ENCODE peak calls at places on chromosomes 6 and 20, in six cellular contexts. One of them, this sample, is unnamed. For H3K27me3 and H3K4me1, the result is how much of the 10 kb centered on the place peaks cover.

GRCh38 chr6:30801950-30802349 is 57.6 kb upstream of the IER3 start:
- DNase-seq in mammary epithelial cell: no peak
- DNase-seq in heart right ventricle: no peak
- DNase-seq in esophagus muscularis mucosa: no peak
- DNase-seq in spleen: no peak
- DNase-seq in GM23338: no peak
- DNase-seq in this sample: no peak

GRCh38 chr6:21594427-21595264 is 1.1 kb downstream of the SOX4 start:
- DNase-seq in mammary epithelial cell: peak
- DNase-seq in GM23338: peak
- DNase-seq in esophagus muscularis mucosa: no peak
- DNase-seq in spleen: peak
- DNase-seq in heart right ventricle: peak
- DNase-seq in this sample: peak

GRCh38 chr20:52749020-52749419 is 223.1 kb upstream of the TSHZ2 start:
- DNase-seq in esophagus muscularis mucosa: no peak
- DNase-seq in mammary epithelial cell: no peak
- DNase-seq in spleen: no peak
- DNase-seq in GM23338: no peak
- DNase-seq in heart right ventricle: no peak
- DNase-seq in this sample: no peak

GRCh38 chr6:152220785-152221184 is 413.3 kb downstream of the ESR1 start:
- DNase-seq in GM23338: no peak
- DNase-seq in mammary epithelial cell: no peak
- DNase-seq in spleen: no peak
- DNase-seq in esophagus muscularis mucosa: no peak
- DNase-seq in heart right ventricle: peak
- DNase-seq in this sample: no peak

GRCh38 chr6:119445666-119446622 is 96.4 kb upstream of the MAN1A1 start:
- DNase-seq in heart right ventricle: no peak
- DNase-seq in esophagus muscularis mucosa: no peak
- DNase-seq in mammary epithelial cell: peak
- DNase-seq in GM23338: peak
- DNase-seq in spleen: no peak
- DNase-seq in this sample: no peak

GRCh38 chr6:160500639-160501038 is 152.5 kb downstream of the SLC22A3 start:
- DNase-seq in GM23338: no peak
- DNase-seq in spleen: no peak
- DNase-seq in esophagus muscularis mucosa: no peak
- DNase-seq in heart right ventricle: no peak
- DNase-seq in mammary epithelial cell: no peak
- DNase-seq in this sample: no peak

GRCh38 chr20:5590899-5591298 is 159.3 kb upstream of the SHLD1 start:
- DNase-seq in esophagus muscularis mucosa: no peak
- DNase-seq in spleen: no peak
- DNase-seq in GM23338: no peak
- DNase-seq in heart right ventricle: no peak
- DNase-seq in mammary epithelial cell: no peak
- DNase-seq in this sample: no peak

GRCh38 chr20:10610266-10610665 is 63.5 kb downstream of the JAG1 start:
- DNase-seq in mammary epithelial cell: no peak
- DNase-seq in GM23338: no peak
- DNase-seq in esophagus muscularis mucosa: no peak
- DNase-seq in spleen: no peak
- DNase-seq in heart right ventricle: no peak
- DNase-seq in this sample: no peak

GRCh38 chr6:104599821-104600658 is 259.7 kb downstream of the HACE1 start:
- DNase-seq in spleen: no peak
- DNase-seq in esophagus muscularis mucosa: no peak
- DNase-seq in GM23338: no peak
- DNase-seq in heart right ventricle: no peak
- DNase-seq in mammary epithelial cell: no peak
- DNase-seq in this sample: no peak

GRCh38 chr6:13992417-13993055 is 67.8 kb downstream of the RNF182 start:
- DNase-seq in heart right ventricle: no peak
- DNase-seq in mammary epithelial cell: peak
- DNase-seq in esophagus muscularis mucosa: no peak
- DNase-seq in GM23338: no peak
- DNase-seq in spleen: no peak
- DNase-seq in this sample: no peak

GRCh38 chr20:36547186-36548005 is 6.1 kb downstream of the MYL9 start:
- DNase-seq in esophagus muscularis mucosa: no peak
- DNase-seq in heart right ventricle: no peak
- DNase-seq in spleen: peak
- DNase-seq in mammary epithelial cell: no peak
- DNase-seq in GM23338: no peak
- DNase-seq in this sample: no peak

GRCh38 chr6:20933057-20933792 is 399.0 kb downstream of the CDKAL1 start:
- DNase-seq in spleen: no peak
- DNase-seq in heart right ventricle: no peak
- DNase-seq in mammary epithelial cell: no peak
- DNase-seq in GM23338: no peak
- DNase-seq in esophagus muscularis mucosa: no peak
- DNase-seq in this sample: no peak

GRCh38 chr6:150998992-150999975 is 133.8 kb downstream of the MTHFD1L start:
- DNase-seq in heart right ventricle: no peak
- DNase-seq in mammary epithelial cell: no peak
- DNase-seq in spleen: no peak
- DNase-seq in esophagus muscularis mucosa: no peak
- DNase-seq in GM23338: no peak
- DNase-seq in this sample: no peak

GRCh38 chr6:43851204-43851855 is 81.3 kb downstream of the VEGFA start:
- DNase-seq in esophagus muscularis mucosa: no peak
- DNase-seq in heart right ventricle: no peak
- DNase-seq in mammary epithelial cell: no peak
- DNase-seq in GM23338: peak
- DNase-seq in spleen: no peak
- DNase-seq in this sample: peak

GRCh38 chr6:110285306-110286060 is 72.7 kb downstream of the METTL24 start:
- DNase-seq in heart right ventricle: no peak
- DNase-seq in esophagus muscularis mucosa: no peak
- DNase-seq in GM23338: peak
- DNase-seq in spleen: no peak
- DNase-seq in mammary epithelial cell: no peak
- DNase-seq in this sample: no peak

GRCh38 chr6:26470643-26471042 is 12.9 kb downstream of the BTN2A1 start:
- DNase-seq in spleen: no peak
- DNase-seq in heart right ventricle: no peak
- DNase-seq in mammary epithelial cell: no peak
- DNase-seq in esophagus muscularis mucosa: no peak
- DNase-seq in GM23338: no peak
- DNase-seq in this sample: no peak

GRCh38 chr6:9100869-9101575 is 665.7 kb upstream of the SLC35B3 start:
- DNase-seq in mammary epithelial cell: no peak
- DNase-seq in heart right ventricle: no peak
- DNase-seq in esophagus muscularis mucosa: no peak
- DNase-seq in spleen: no peak
- DNase-seq in GM23338: no peak
- DNase-seq in this sample: no peak

GRCh38 chr6:133833905-133834304 is 55.0 kb upstream of the TCF21 start:
- DNase-seq in mammary epithelial cell: no peak
- DNase-seq in GM23338: no peak
- DNase-seq in esophagus muscularis mucosa: no peak
- DNase-seq in spleen: no peak
- DNase-seq in heart right ventricle: peak
- DNase-seq in this sample: no peak

GRCh38 chr6:34423254-34423653 is 2.6 kb downstream of the RPS10 start:
- DNase-seq in esophagus muscularis mucosa: no peak
- DNase-seq in spleen: no peak
- DNase-seq in heart right ventricle: no peak
- DNase-seq in mammary epithelial cell: no peak
- DNase-seq in GM23338: no peak
- DNase-seq in this sample: no peak

GRCh38 chr6:97026298-97026697 is 101.8 kb downstream of the KLHL32 start:
- DNase-seq in esophagus muscularis mucosa: no peak
- DNase-seq in mammary epithelial cell: no peak
- DNase-seq in heart right ventricle: no peak
- DNase-seq in GM23338: no peak
- DNase-seq in spleen: no peak
- DNase-seq in this sample: no peak

GRCh38 chr20:2820896-2821869 is 5.0 kb downstream of the TMEM239 start:
- DNase-seq in spleen: no peak
- DNase-seq in GM23338: peak
- DNase-seq in mammary epithelial cell: no peak
- DNase-seq in esophagus muscularis mucosa: no peak
- DNase-seq in heart right ventricle: no peak
- DNase-seq in this sample: peak

GRCh38 chr20:2822073-2822472 is 5.9 kb downstream of the TMEM239 start:
- DNase-seq in GM23338: no peak
- DNase-seq in spleen: no peak
- DNase-seq in esophagus muscularis mucosa: no peak
- DNase-seq in mammary epithelial cell: no peak
- DNase-seq in heart right ventricle: no peak
- DNase-seq in this sample: no peak

GRCh38 chr20:2826655-2827054 is 10.5 kb downstream of the TMEM239 start:
- DNase-seq in esophagus muscularis mucosa: no peak
- DNase-seq in GM23338: no peak
- DNase-seq in mammary epithelial cell: no peak
- DNase-seq in heart right ventricle: no peak
- DNase-seq in spleen: no peak
- DNase-seq in this sample: no peak

GRCh38 chr20:2829376-2829775 is 11.1 kb downstream of the PCED1A start:
- DNase-seq in heart right ventricle: no peak
- DNase-seq in mammary epithelial cell: no peak
- DNase-seq in GM23338: no peak
- DNase-seq in esophagus muscularis mucosa: peak
- DNase-seq in spleen: no peak
- DNase-seq in this sample: no peak

DNA sequence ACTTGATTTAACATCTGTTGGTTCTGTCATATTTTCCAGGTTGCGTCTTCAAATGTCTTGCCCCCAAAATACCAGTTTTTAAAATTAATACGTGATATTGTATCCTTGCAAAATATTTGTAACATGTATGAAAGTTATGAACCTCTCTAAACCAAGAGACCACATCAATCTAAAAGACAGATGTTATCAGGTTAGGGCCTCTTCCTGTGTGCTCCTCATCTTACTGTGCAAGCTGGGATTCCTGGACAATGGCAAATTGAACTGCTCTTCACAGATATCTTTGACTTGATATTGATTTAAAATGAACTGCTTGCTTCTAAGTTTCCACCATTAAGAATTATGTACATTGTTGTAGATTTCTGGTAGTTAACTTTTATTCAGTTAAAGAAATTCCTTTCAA is 9.6 kb downstream of the TMEM239 start:
- DNase-seq in mammary epithelial cell: no peak
- DNase-seq in esophagus muscularis mucosa: no peak
- DNase-seq in spleen: no peak
- DNase-seq in GM23338: no peak
- DNase-seq in heart right ventricle: no peak
- DNase-seq in this sample: no peak
- TF ChIP-seq CTCF in mammary epithelial cell: no peak
- TF ChIP-seq CTCF in esophagus muscularis mucosa: no peak
- TF ChIP-seq CTCF in spleen: no peak
- TF ChIP-seq CTCF in GM23338: no peak
- TF ChIP-seq CTCF in heart right ventricle: no peak
- TF ChIP-seq CTCF in this sample: no peak

GRCh38 chr20:56412949-56413348 is 889 bp downstream of the CASS4 start:
- DNase-seq in GM23338: no peak
- DNase-seq in mammary epithelial cell: no peak
- DNase-seq in spleen: no peak
- DNase-seq in esophagus muscularis mucosa: no peak
- DNase-seq in heart right ventricle: no peak
- DNase-seq in this sample: no peak

GRCh38 chr20:56412473-56412790 is 372 bp downstream of the CASS4 start:
- DNase-seq in GM23338: no peak
- DNase-seq in mammary epithelial cell: no peak
- DNase-seq in heart right ventricle: no peak
- DNase-seq in spleen: no peak
- DNase-seq in esophagus muscularis mucosa: no peak
- DNase-seq in this sample: no peak

GRCh38 chr20:56417911-56418310 is 5.9 kb downstream of the CASS4 start:
- DNase-seq in mammary epithelial cell: no peak
- DNase-seq in GM23338: no peak
- DNase-seq in esophagus muscularis mucosa: no peak
- DNase-seq in heart right ventricle: no peak
- DNase-seq in spleen: no peak
- DNase-seq in this sample: no peak

GRCh38 chr20:56417402-56417801 is 5.3 kb downstream of the CASS4 start:
- DNase-seq in GM23338: no peak
- DNase-seq in mammary epithelial cell: no peak
- DNase-seq in spleen: no peak
- DNase-seq in esophagus muscularis mucosa: no peak
- DNase-seq in heart right ventricle: no peak
- DNase-seq in this sample: no peak

DNA sequence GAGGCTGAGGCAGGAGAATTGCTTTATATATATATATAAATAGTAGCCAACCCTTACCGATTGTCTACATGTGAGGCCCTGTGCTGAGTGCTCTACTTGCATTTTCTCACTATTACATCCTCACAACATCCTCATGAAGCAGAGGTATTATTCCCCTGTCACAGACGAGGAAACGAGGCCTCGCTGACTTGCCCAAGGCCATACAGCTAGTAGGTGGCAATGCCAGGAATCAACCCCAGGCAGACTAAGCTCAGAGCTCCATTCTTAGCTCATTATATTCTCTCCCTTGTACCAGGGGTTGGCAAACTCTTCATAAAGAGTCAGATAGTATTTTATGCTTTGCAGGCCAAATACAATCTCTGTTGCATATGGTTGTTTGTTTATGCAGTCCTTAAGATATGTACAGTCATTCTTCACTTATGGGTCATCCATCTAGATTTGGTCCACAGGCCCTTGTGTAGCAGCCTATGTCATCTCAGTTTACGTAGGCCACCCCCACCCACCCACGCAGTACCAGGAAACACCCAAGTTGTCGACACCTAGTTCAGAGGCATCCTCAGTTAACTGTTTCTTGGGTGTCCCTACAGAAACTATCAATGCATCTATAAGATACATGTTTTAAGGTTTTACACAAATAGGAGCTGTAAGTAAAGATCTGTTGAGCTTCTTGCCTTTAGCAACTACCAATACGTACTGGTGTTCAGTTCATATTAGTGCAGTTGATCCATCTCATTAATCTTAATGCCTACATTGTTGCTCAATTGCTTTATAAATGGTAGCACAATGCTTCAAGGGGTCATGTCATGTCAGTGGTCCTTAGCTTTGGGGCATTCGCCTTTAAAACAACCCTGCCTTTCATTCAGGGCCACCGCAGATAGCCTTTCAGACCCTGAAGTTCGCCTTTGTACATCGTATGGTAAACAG is 3.0 kb downstream of the CASS4 start:
- DNase-seq in mammary epithelial cell: no peak
- DNase-seq in heart right ventricle: no peak
- DNase-seq in esophagus muscularis mucosa: no peak
- DNase-seq in spleen: no peak
- DNase-seq in GM23338: no peak
- DNase-seq in this sample: no peak
- H3K27me3 ChIP-seq in mammary epithelial cell: under half
- H3K27me3 ChIP-seq in heart right ventricle: under half
- H3K27me3 ChIP-seq in esophagus muscularis mucosa: under half
- H3K27me3 ChIP-seq in spleen: under half
- H3K27me3 ChIP-seq in GM23338: under half
- H3K27me3 ChIP-seq in this sample: under half

GRCh38 chr20:50538276-50538675 is 28.1 kb downstream of the PTPN1 start:
- DNase-seq in mammary epithelial cell: no peak
- DNase-seq in esophagus muscularis mucosa: no peak
- DNase-seq in spleen: no peak
- DNase-seq in GM23338: no peak
- DNase-seq in heart right ventricle: no peak
- DNase-seq in this sample: no peak
- H3K4me1 ChIP-seq in mammary epithelial cell: under half
- H3K4me1 ChIP-seq in esophagus muscularis mucosa: half or more
- H3K4me1 ChIP-seq in spleen: under half
- H3K4me1 ChIP-seq in GM23338: under half
- H3K4me1 ChIP-seq in heart right ventricle: half or more
- H3K4me1 ChIP-seq in this sample: half or more

GRCh38 chr6:90295854-90296345 is 743 bp downstream of the BACH2 start:
- DNase-seq in mammary epithelial cell: peak
- DNase-seq in esophagus muscularis mucosa: no peak
- DNase-seq in GM23338: peak
- DNase-seq in heart right ventricle: peak
- DNase-seq in spleen: peak
- DNase-seq in this sample: peak
- TF ChIP-seq CTCF in mammary epithelial cell: peak
- TF ChIP-seq CTCF in esophagus muscularis mucosa: no peak
- TF ChIP-seq CTCF in GM23338: no peak
- TF ChIP-seq CTCF in heart right ventricle: no peak
- TF ChIP-seq CTCF in spleen: no peak
- TF ChIP-seq CTCF in this sample: no peak

This sample was measured in upper lobe of right lung.